ENCODE peak calls at places on chromosomes 2 and 18, in four cellular contexts. F is smooth muscle cell of the brain vasculature, H is AG09309, G is NCI-H1092 treated with DMSO at 0.1 percent for 48 hours. V is an unnamed sample.

GRCh38 chr18:58132595-58133191 is 88.7 kb downstream of the NEDD4L start:
- DNase-seq in G (no peak), F (no peak), H (peak; percentile 34), V (no peak)

GRCh38 chr2:128901572-128902391 is 583.1 kb upstream of the HS6ST1 start:
- DNase-seq in H (no peak), G (no peak), F (no peak), V (no peak)

GRCh38 chr2:235300368-235301201 is 193.3 kb upstream of the AGAP1 start:
- DNase-seq in H (peak; percentile 17), F (peak; percentile 71), G (peak; percentile 11), V (peak; percentile 6)

GRCh38 chr2:45370367-45370766 is 240.7 kb downstream of the SRBD1 start:
- DNase-seq in F (no peak), H (no peak), G (no peak), V (no peak)

GRCh38 chr2:159035790-159036411 is 67.5 kb downstream of the TANC1 start:
- DNase-seq in H (no peak), G (peak; percentile 6), F (no peak), V (no peak)

GRCh38 chr2:17594533-17595391 is 54.3 kb downstream of the VSNL1 start:
- DNase-seq in H (peak; percentile 44), F (no peak), G (no peak), V (no peak)

GRCh38 chr2:148888003-148888501 is 13.0 kb downstream of the KIF5C start:
- DNase-seq in G (peak; percentile 75), F (no peak), H (no peak), V (peak; percentile 83)

GRCh38 chr2:168295051-168295450 is 47.7 kb upstream of the STK39 start:
- DNase-seq in F (no peak), H (no peak), G (no peak), V (no peak)

GRCh38 chr18:2960983-2961696 is 51.8 kb downstream of the LPIN2 start:
- DNase-seq in G (no peak), H (no peak), F (no peak), V (no peak)

GRCh38 chr2:219446101-219446504 is 11.5 kb downstream of the SPEG start:
- DNase-seq in H (no peak), G (peak; percentile 40), F (no peak), V (no peak)

GRCh38 chr2:123870877-123871276 is 154.2 kb upstream of the CNTNAP5 start:
- DNase-seq in G (no peak), F (no peak), H (no peak), V (no peak)

GRCh38 chr2:24785704-24786321 is 7.4 kb downstream of the PTRHD1 start:
- DNase-seq in H (no peak), F (no peak), G (peak; percentile 85), V (peak; percentile 75)

GRCh38 chr18:59220784-59221765 is 1.1 kb downstream of the GRP start:
- DNase-seq in G (peak; percentile 70), H (no peak), F (no peak), V (no peak)

GRCh38 chr2:48415765-48416515 is 114.0 kb upstream of the STON1 start:
- DNase-seq in H (no peak), F (no peak), G (no peak), V (no peak)

GRCh38 chr2:107259011-107259410 is 373.0 kb upstream of the ST6GAL2 start:
- DNase-seq in G (no peak), H (no peak), F (no peak), V (no peak)

GRCh38 chr18:10312316-10313015 is 142.0 kb upstream of the APCDD1 start:
- DNase-seq in G (no peak), F (no peak), H (no peak), V (no peak)

GRCh38 chr18:43236921-43237320 is 40.4 kb downstream of the SYT4 start:
- DNase-seq in H (no peak), F (no peak), G (no peak), V (no peak)

GRCh38 chr2:240168041-240168440 is 27.6 kb upstream of the OTOS start:
- DNase-seq in G (no peak), F (no peak), H (no peak), V (no peak)